ENCODE peak calls at places on chromosome 22, in eight cellular contexts. One of them, this sample, is unnamed.

GRCh38 chr22:45945621-45946020 is 31.3 kb downstream of the WNT7B start:
- DNase-seq in T1000: no peak
- DNase-seq in iris pigment epithelial cell: no peak
- DNase-seq in psoas muscle: no peak
- DNase-seq in LoVo: no peak
- DNase-seq in CD4-positive, CD25-positive, alpha-beta regulatory T cell: no peak
- DNase-seq in progenitor cell of endocrine pancreas: no peak
- DNase-seq in GF-D8: no peak
- DNase-seq in this sample: no peak

GRCh38 chr22:38338772-38339379 is 21.6 kb upstream of the CSNK1E start:
- DNase-seq in T1000: no peak
- DNase-seq in LoVo: no peak
- DNase-seq in CD4-positive, CD25-positive, alpha-beta regulatory T cell: no peak
- DNase-seq in GF-D8: no peak
- DNase-seq in progenitor cell of endocrine pancreas: no peak
- DNase-seq in psoas muscle: no peak
- DNase-seq in iris pigment epithelial cell: peak
- DNase-seq in this sample: no peak

GRCh38 chr22:33274941-33275443 is 216.8 kb upstream of the SYN3 start:
- DNase-seq in CD4-positive, CD25-positive, alpha-beta regulatory T cell: no peak
- DNase-seq in GF-D8: no peak
- DNase-seq in psoas muscle: no peak
- DNase-seq in progenitor cell of endocrine pancreas: no peak
- DNase-seq in LoVo: no peak
- DNase-seq in T1000: no peak
- DNase-seq in iris pigment epithelial cell: no peak
- DNase-seq in this sample: no peak

GRCh38 chr22:17112491-17113042 is 8.6 kb downstream of the TMEM121B start:
- DNase-seq in psoas muscle: no peak
- DNase-seq in GF-D8: no peak
- DNase-seq in iris pigment epithelial cell: no peak
- DNase-seq in CD4-positive, CD25-positive, alpha-beta regulatory T cell: no peak
- DNase-seq in T1000: no peak
- DNase-seq in LoVo: no peak
- DNase-seq in progenitor cell of endocrine pancreas: no peak
- DNase-seq in this sample: no peak

GRCh38 chr22:27348634-27349033 is 452.9 kb downstream of the MN1 start:
- DNase-seq in GF-D8: no peak
- DNase-seq in LoVo: no peak
- DNase-seq in iris pigment epithelial cell: peak
- DNase-seq in CD4-positive, CD25-positive, alpha-beta regulatory T cell: no peak
- DNase-seq in psoas muscle: no peak
- DNase-seq in progenitor cell of endocrine pancreas: no peak
- DNase-seq in T1000: no peak
- DNase-seq in this sample: no peak

GRCh38 chr22:44246615-44247326 is 66.0 kb downstream of the SHISAL1 start:
- DNase-seq in T1000: no peak
- DNase-seq in CD4-positive, CD25-positive, alpha-beta regulatory T cell: no peak
- DNase-seq in LoVo: no peak
- DNase-seq in psoas muscle: no peak
- DNase-seq in progenitor cell of endocrine pancreas: no peak
- DNase-seq in GF-D8: no peak
- DNase-seq in iris pigment epithelial cell: no peak
- DNase-seq in this sample: no peak

GRCh38 chr22:45309422-45310227 is at the start of gene FAM118A:
- DNase-seq in psoas muscle: peak
- DNase-seq in T1000: peak
- DNase-seq in CD4-positive, CD25-positive, alpha-beta regulatory T cell: peak
- DNase-seq in iris pigment epithelial cell: peak
- DNase-seq in LoVo: peak
- DNase-seq in progenitor cell of endocrine pancreas: peak
- DNase-seq in GF-D8: peak
- DNase-seq in this sample: peak

GRCh38 chr22:47835726-47836125 is 1073.3 kb downstream of the TBC1D22A start:
- DNase-seq in progenitor cell of endocrine pancreas: no peak
- DNase-seq in GF-D8: no peak
- DNase-seq in LoVo: peak
- DNase-seq in psoas muscle: no peak
- DNase-seq in T1000: no peak
- DNase-seq in iris pigment epithelial cell: peak
- DNase-seq in CD4-positive, CD25-positive, alpha-beta regulatory T cell: no peak
- DNase-seq in this sample: no peak

GRCh38 chr22:33841281-33842005 is 78.8 kb downstream of the LARGE1 start:
- DNase-seq in CD4-positive, CD25-positive, alpha-beta regulatory T cell: no peak
- DNase-seq in progenitor cell of endocrine pancreas: no peak
- DNase-seq in LoVo: no peak
- DNase-seq in iris pigment epithelial cell: no peak
- DNase-seq in psoas muscle: no peak
- DNase-seq in GF-D8: no peak
- DNase-seq in T1000: no peak
- DNase-seq in this sample: no peak

GRCh38 chr22:45599836-45600577 is 71.6 kb upstream of the ATXN10 start:
- DNase-seq in T1000: no peak
- DNase-seq in GF-D8: no peak
- DNase-seq in LoVo: no peak
- DNase-seq in CD4-positive, CD25-positive, alpha-beta regulatory T cell: no peak
- DNase-seq in psoas muscle: no peak
- DNase-seq in iris pigment epithelial cell: no peak
- DNase-seq in progenitor cell of endocrine pancreas: no peak
- DNase-seq in this sample: no peak

GRCh38 chr22:48254311-48254873 is 1491.9 kb downstream of the TBC1D22A start:
- DNase-seq in CD4-positive, CD25-positive, alpha-beta regulatory T cell: no peak
- DNase-seq in iris pigment epithelial cell: no peak
- DNase-seq in LoVo: no peak
- DNase-seq in T1000: no peak
- DNase-seq in GF-D8: no peak
- DNase-seq in progenitor cell of endocrine pancreas: no peak
- DNase-seq in psoas muscle: no peak
- DNase-seq in this sample: no peak

GRCh38 chr22:42926034-42926433 is 69.0 kb upstream of the ARFGAP3 start:
- DNase-seq in psoas muscle: no peak
- DNase-seq in progenitor cell of endocrine pancreas: no peak
- DNase-seq in iris pigment epithelial cell: no peak
- DNase-seq in T1000: no peak
- DNase-seq in CD4-positive, CD25-positive, alpha-beta regulatory T cell: no peak
- DNase-seq in GF-D8: peak
- DNase-seq in LoVo: no peak
- DNase-seq in this sample: no peak

GRCh38 chr22:43897751-43898261 is 6.0 kb upstream of the PNPLA5 start:
- DNase-seq in T1000: peak
- DNase-seq in psoas muscle: no peak
- DNase-seq in LoVo: no peak
- DNase-seq in progenitor cell of endocrine pancreas: no peak
- DNase-seq in GF-D8: no peak
- DNase-seq in CD4-positive, CD25-positive, alpha-beta regulatory T cell: no peak
- DNase-seq in iris pigment epithelial cell: peak
- DNase-seq in this sample: no peak

GRCh38 chr22:37880668-37881440 is 25.2 kb upstream of the MICALL1 start:
- DNase-seq in GF-D8: no peak
- DNase-seq in LoVo: no peak
- DNase-seq in iris pigment epithelial cell: peak
- DNase-seq in psoas muscle: no peak
- DNase-seq in T1000: no peak
- DNase-seq in progenitor cell of endocrine pancreas: no peak
- DNase-seq in CD4-positive, CD25-positive, alpha-beta regulatory T cell: no peak
- DNase-seq in this sample: no peak

GRCh38 chr22:27238935-27239510 is 562.5 kb downstream of the MN1 start:
- DNase-seq in LoVo: peak
- DNase-seq in progenitor cell of endocrine pancreas: no peak
- DNase-seq in iris pigment epithelial cell: peak
- DNase-seq in psoas muscle: peak
- DNase-seq in GF-D8: no peak
- DNase-seq in CD4-positive, CD25-positive, alpha-beta regulatory T cell: no peak
- DNase-seq in T1000: peak
- DNase-seq in this sample: no peak

GRCh38 chr22:43186272-43187170 is at the start of gene TTLL12:
- DNase-seq in iris pigment epithelial cell: peak
- DNase-seq in T1000: peak
- DNase-seq in psoas muscle: peak
- DNase-seq in progenitor cell of endocrine pancreas: peak
- DNase-seq in LoVo: peak
- DNase-seq in GF-D8: no peak
- DNase-seq in CD4-positive, CD25-positive, alpha-beta regulatory T cell: peak
- DNase-seq in this sample: no peak

GRCh38 chr22:19764050-19764593 is 3.5 kb downstream of the TBX1 start:
- DNase-seq in LoVo: no peak
- DNase-seq in progenitor cell of endocrine pancreas: no peak
- DNase-seq in T1000: no peak
- DNase-seq in iris pigment epithelial cell: no peak
- DNase-seq in psoas muscle: no peak
- DNase-seq in GF-D8: no peak
- DNase-seq in CD4-positive, CD25-positive, alpha-beta regulatory T cell: no peak
- DNase-seq in this sample: no peak

GRCh38 chr22:27776410-27776958 is 25.1 kb downstream of the MN1 start:
- DNase-seq in GF-D8: no peak
- DNase-seq in CD4-positive, CD25-positive, alpha-beta regulatory T cell: no peak
- DNase-seq in iris pigment epithelial cell: no peak
- DNase-seq in progenitor cell of endocrine pancreas: no peak
- DNase-seq in LoVo: no peak
- DNase-seq in psoas muscle: peak
- DNase-seq in T1000: no peak
- DNase-seq in this sample: no peak

GRCh38 chr22:44461083-44461375 is 37.0 kb downstream of the RTL6 start:
- DNase-seq in psoas muscle: no peak
- DNase-seq in GF-D8: no peak
- DNase-seq in CD4-positive, CD25-positive, alpha-beta regulatory T cell: no peak
- DNase-seq in LoVo: no peak
- DNase-seq in iris pigment epithelial cell: no peak
- DNase-seq in progenitor cell of endocrine pancreas: no peak
- DNase-seq in T1000: no peak
- DNase-seq in this sample: peak

GRCh38 chr22:44906248-44906936 is 103.4 kb downstream of the PHF21B start:
- DNase-seq in CD4-positive, CD25-positive, alpha-beta regulatory T cell: no peak
- DNase-seq in progenitor cell of endocrine pancreas: no peak
- DNase-seq in GF-D8: no peak
- DNase-seq in psoas muscle: no peak
- DNase-seq in LoVo: no peak
- DNase-seq in T1000: no peak
- DNase-seq in iris pigment epithelial cell: no peak
- DNase-seq in this sample: no peak

GRCh38 chr22:40413873-40414272 is 43.5 kb downstream of the SGSM3 start:
- DNase-seq in psoas muscle: no peak
- DNase-seq in GF-D8: no peak
- DNase-seq in iris pigment epithelial cell: no peak
- DNase-seq in T1000: no peak
- DNase-seq in progenitor cell of endocrine pancreas: no peak
- DNase-seq in CD4-positive, CD25-positive, alpha-beta regulatory T cell: no peak
- DNase-seq in LoVo: no peak
- DNase-seq in this sample: no peak

GRCh38 chr22:46339956-46340355 is 4.4 kb downstream of the TRMU start:
- DNase-seq in LoVo: no peak
- DNase-seq in iris pigment epithelial cell: no peak
- DNase-seq in CD4-positive, CD25-positive, alpha-beta regulatory T cell: no peak
- DNase-seq in progenitor cell of endocrine pancreas: no peak
- DNase-seq in T1000: no peak
- DNase-seq in psoas muscle: no peak
- DNase-seq in GF-D8: no peak
- DNase-seq in this sample: no peak

This sample was measured in H1.